ENCODE peak calls at places on chromosomes 3 and 15, in six cellular contexts. T, H, K, Z, W and V are unnamed samples.
A peak's percentile ranks its signal among the peaks of the same experiment; 100 is the strongest.

GRCh38 chr3:39637807-39638206 is 170.3 kb downstream of the MOBP start:
- DNase-seq in K (no peak), H (peak; percentile 31), Z (no peak), W (no peak), T (no peak), V (no peak)

GRCh38 chr3:135905058-135905724 is 60.3 kb upstream of the PPP2R3A start:
- DNase-seq in T (no peak), K (no peak), H (no peak), Z (no peak), W (no peak), V (no peak)

GRCh38 chr3:192887047-192887446 is 30.6 kb downstream of the MB21D2 start:
- DNase-seq in Z (no peak), W (no peak), K (no peak), H (peak; percentile 57), T (no peak), V (no peak)

GRCh38 chr15:62421289-62421688 is 256.2 kb upstream of the C2CD4B start:
- DNase-seq in Z (no peak), K (no peak), H (no peak), W (no peak), T (no peak), V (no peak)

GRCh38 chr3:14278799-14279705 is 100.4 kb downstream of the LSM3 start:
- DNase-seq in T (no peak), Z (peak; percentile 62), K (no peak), W (no peak), H (no peak), V (no peak)

GRCh38 chr3:183114779-183115178 is 15.5 kb upstream of the MCCC1 start:
- DNase-seq in H (no peak), Z (no peak), W (no peak), K (no peak), T (no peak), V (no peak)

GRCh38 chr3:180335056-180335455 is 266.9 kb upstream of the TTC14 start:
- DNase-seq in T (no peak), K (no peak), W (no peak), H (no peak), Z (no peak), V (no peak)

GRCh38 chr3:87350367-87351199 is 74.2 kb upstream of the POU1F1 start:
- DNase-seq in T (no peak), H (peak; percentile 38), K (no peak), Z (no peak), W (no peak), V (peak; percentile 30)

GRCh38 chr3:43369404-43370345 is 83.3 kb downstream of the SNRK start:
- DNase-seq in H (no peak), W (no peak), T (no peak), Z (no peak), K (no peak), V (no peak)

GRCh38 chr15:64985382-64986033 is 4.2 kb downstream of the SPG21 start:
- DNase-seq in Z (no peak), H (no peak), T (no peak), K (no peak), W (no peak), V (no peak)

GRCh38 chr3:104629038-104629437 is 737.7 kb upstream of the ALCAM start:
- DNase-seq in Z (no peak), K (no peak), T (no peak), W (no peak), H (peak; percentile 23), V (no peak)

DNA sequence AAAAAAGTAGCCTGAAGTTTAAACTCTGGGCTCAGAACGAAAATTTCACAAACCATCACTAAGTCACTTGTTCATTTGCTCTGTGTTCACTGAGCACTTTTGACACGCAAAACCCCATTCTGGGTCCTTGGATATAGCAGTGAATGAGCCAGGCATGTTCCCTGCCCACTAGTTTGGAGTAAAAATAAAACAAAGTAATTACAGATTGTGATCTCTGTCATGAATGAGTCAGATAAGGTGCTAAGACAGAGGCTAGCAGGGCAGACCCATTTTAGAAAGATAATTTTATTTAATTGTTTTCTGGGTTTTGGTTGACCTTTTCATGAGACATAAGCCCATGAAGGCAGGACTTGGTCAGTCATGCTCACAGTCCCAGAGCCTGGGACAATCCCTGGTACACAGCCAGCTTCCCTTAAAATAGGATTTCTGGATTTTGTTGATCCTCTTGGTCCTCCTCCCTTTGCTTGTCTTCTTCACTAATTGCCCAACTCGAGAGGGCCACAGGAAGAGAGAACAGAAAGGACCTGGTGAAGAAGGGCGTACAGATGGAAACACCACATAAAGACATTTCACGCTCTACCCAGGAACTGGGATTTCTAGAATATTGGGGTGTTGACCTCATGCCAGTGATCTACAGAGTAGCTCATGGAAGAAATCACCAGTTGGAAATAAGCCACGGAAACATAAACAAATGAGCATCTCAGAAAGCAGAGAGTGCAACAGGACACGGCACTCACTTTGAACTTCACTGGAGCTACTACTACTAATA is 84.3 kb upstream of the ARHGEF3 start:
- DNase-seq in Z (no peak), W (no peak), H (no peak), T (no peak), K (no peak), V (no peak)
- H3K27me3 ChIP-seq in Z (no peaks in the 10 kb centered on the region), W (no peaks in the 10 kb centered on the region), H (no peaks in the 10 kb centered on the region), T (no peaks in the 10 kb centered on the region), K (no peaks in the 10 kb centered on the region), V (no peaks in the 10 kb centered on the region)

GRCh38 chr3:138289260-138289659 is 40.4 kb downstream of the NME9 start:
- DNase-seq in K (no peak), T (no peak), Z (no peak), H (no peak), W (no peak), V (no peak)
- H3K36me3 ChIP-seq in K (peaks cover 61% of the 10 kb centered on the region), T (peaks cover 80% of the 10 kb centered on the region), Z (peaks cover 55% of the 10 kb centered on the region), H (peaks cover 8% of the 10 kb centered on the region), W (peaks cover 12% of the 10 kb centered on the region), V (peaks cover 88% of the 10 kb centered on the region)

GRCh38 chr3:119647177-119647576 is 13.2 kb downstream of the POPDC2 start:
- DNase-seq in T (no peak), H (no peak), Z (no peak), K (no peak), W (no peak), V (no peak)
- H3K27ac ChIP-seq in T (peak overlapping the region; percentile 59), H (no peak overlapping the region), Z (no peak overlapping the region), K (peak overlapping the region; percentile 83), W (peak overlapping the region; percentile 11), V (no peak overlapping the region)

GRCh38 chr15:100893964-100894295 is 14.3 kb downstream of the ALDH1A3 start:
- DNase-seq in W (no peak), T (no peak), H (no peak), Z (no peak), K (no peak), V (no peak)

GRCh38 chr15:100891316-100892012 is 11.8 kb downstream of the ALDH1A3 start:
- DNase-seq in K (no peak), W (no peak), Z (no peak), T (no peak), H (no peak), V (no peak)

GRCh38 chr15:100892013-100892355 is 12.4 kb downstream of the ALDH1A3 start:
- DNase-seq in H (no peak), Z (no peak), K (no peak), W (no peak), T (no peak), V (no peak)

GRCh38 chr15:100895721-100896120 is 16.1 kb downstream of the ALDH1A3 start:
- DNase-seq in Z (no peak), K (no peak), H (no peak), T (no peak), W (no peak), V (no peak)

DNA sequence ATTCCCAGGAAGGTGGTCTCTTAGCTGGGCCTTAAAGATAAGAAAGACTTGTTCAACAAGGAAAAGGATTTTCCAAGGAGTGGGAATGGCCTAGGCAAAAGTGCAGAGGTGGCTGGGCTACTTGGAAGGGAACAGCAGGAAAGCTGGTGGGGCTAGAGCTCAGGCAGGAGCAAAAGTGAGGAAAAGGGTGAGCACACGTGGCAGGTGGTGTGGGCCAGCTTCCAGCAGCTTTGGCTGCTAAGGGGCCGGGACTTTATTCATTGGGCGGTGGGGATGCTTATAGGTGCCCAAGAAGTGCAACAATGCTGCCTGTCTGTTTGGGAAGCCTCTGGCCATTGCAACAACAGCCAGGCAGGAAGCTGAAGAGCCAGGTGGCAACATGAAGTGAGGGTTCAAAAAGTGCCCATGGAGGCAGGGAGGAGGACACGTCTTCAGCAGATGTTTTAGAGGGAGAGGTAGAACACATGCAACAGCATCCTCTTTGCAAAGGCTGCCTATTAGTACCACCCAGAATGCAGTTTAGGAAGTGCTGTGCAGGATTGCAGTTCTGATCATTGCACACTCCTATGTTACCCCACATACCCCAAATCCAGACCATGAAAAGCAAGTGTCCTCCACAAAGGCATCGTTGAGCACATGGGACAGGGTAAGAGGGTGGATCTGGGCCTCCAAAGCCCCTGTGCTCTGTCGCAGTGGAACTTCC is 13.8 kb downstream of the ALDH1A3 start:
- DNase-seq in K (no peak), W (no peak), Z (no peak), T (no peak), H (no peak), V (no peak)
- H3K27me3 ChIP-seq in K (no peaks in the 10 kb centered on the region), W (no peaks in the 10 kb centered on the region), Z (no peaks in the 10 kb centered on the region), T (peaks cover 8% of the 10 kb centered on the region), H (no peaks in the 10 kb centered on the region), V (peaks cover 30% of the 10 kb centered on the region)

GRCh38 chr3:66443404-66443803 is 57.4 kb downstream of the LRIG1 start:
- DNase-seq in W (no peak), Z (no peak), K (no peak), T (no peak), H (no peak), V (no peak)

GRCh38 chr3:66439666-66440344 is 61.0 kb downstream of the LRIG1 start:
- DNase-seq in T (no peak), W (no peak), Z (no peak), K (no peak), H (no peak), V (no peak)

GRCh38 chr3:66442254-66443249 is 58.3 kb downstream of the LRIG1 start:
- DNase-seq in W (peak; percentile 56), H (no peak), Z (no peak), K (no peak), T (peak; percentile 79), V (no peak)

GRCh38 chr3:66441124-66441523 is 59.7 kb downstream of the LRIG1 start:
- DNase-seq in Z (no peak), K (no peak), T (no peak), W (peak; percentile 48), H (no peak), V (peak; percentile 30)

DNA sequence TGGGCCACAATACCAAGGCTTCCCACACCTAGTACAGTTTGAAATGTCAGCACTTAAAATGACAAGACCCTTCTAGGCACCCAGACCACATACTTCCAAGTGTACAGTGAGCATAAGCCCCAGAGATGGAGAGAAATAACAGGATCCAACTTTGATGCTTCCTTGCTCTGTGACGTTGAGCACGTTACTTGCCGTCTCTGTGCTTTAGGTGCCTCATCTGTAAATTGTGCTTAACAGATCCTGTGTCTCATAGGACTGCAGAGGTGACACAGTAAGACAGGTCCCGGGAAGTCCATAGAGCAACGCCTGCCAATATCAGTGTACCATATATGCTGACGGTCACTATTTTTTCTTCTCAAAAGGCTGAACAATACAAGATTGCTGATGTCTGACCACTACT is 59.1 kb downstream of the LRIG1 start:
- DNase-seq in T (no peak), H (no peak), W (no peak), Z (no peak), K (no peak), V (no peak)
- H3K36me3 ChIP-seq in T (no peaks in the 10 kb centered on the region), H (no peaks in the 10 kb centered on the region), W (no peaks in the 10 kb centered on the region), Z (no peaks in the 10 kb centered on the region), K (no peaks in the 10 kb centered on the region), V (no peaks in the 10 kb centered on the region)